ENCODE peak calls at places on chromosome 4, in nine cellular contexts. L is H9, J is NCI-H446, H is myocyte, W is foreskin keratinocyte, I is frontal cortex, N is adrenal gland, G is right atrium auricular region, Q is T-cell. F is an unnamed sample.
A peak's percentile ranks its signal among the peaks of the same experiment; 100 is the strongest.

GRCh38 chr4:109067509-109068205 is 234.8 kb downstream of the COL25A1 start:
- DNase-seq in H (peak; percentile 87), G (no peak), Q (no peak), W (no peak), L (no peak), J (no peak), N (no peak), I (no peak), F (no peak)

GRCh38 chr4:17492058-17492741 is 19.7 kb downstream of the QDPR start:
- DNase-seq in L (no peak), Q (no peak), I (no peak), N (peak; percentile 73), W (no peak), J (no peak), H (peak; percentile 33), G (no peak), F (no peak)

GRCh38 chr4:185991750-185992149 is 77.2 kb upstream of the TLR3 start:
- DNase-seq in H (no peak), L (no peak), N (no peak), Q (no peak), I (no peak), W (no peak), G (no peak), J (no peak), F (no peak)

GRCh38 chr4:141686929-141687328 is 50.5 kb downstream of the IL15 start:
- DNase-seq in Q (no peak), I (no peak), N (peak; percentile 62), J (no peak), W (no peak), G (no peak), H (peak; percentile 40), L (no peak), F (no peak)

GRCh38 chr4:129344058-129344457 is 248.1 kb downstream of the C4orf33 start:
- DNase-seq in H (peak; percentile 40), W (no peak), J (no peak), N (peak; percentile 55), L (no peak), I (peak; percentile 2), G (no peak), Q (no peak), F (no peak)

GRCh38 chr4:8441499-8442091 is 1.0 kb downstream of the TRMT44 start:
- DNase-seq in J (no peak), I (no peak), N (no peak), G (no peak), L (no peak), W (no peak), Q (no peak), H (no peak), F (no peak)

GRCh38 chr4:6875431-6875831 is 34.2 kb upstream of the TBC1D14 start:
- DNase-seq in Q (no peak), H (peak; percentile 79), L (no peak), W (no peak), I (no peak), J (no peak), G (no peak), N (peak; percentile 73), F (no peak)

GRCh38 chr4:2289955-2290333 is 28.0 kb upstream of the MXD4 start:
- DNase-seq in Q (no peak), J (no peak), L (no peak), I (no peak), W (no peak), H (no peak), N (peak; percentile 38), G (no peak), F (no peak)

GRCh38 chr4:104677122-104677521 is 182.4 kb upstream of the CXXC4 start:
- DNase-seq in N (peak; percentile 56), H (no peak), L (peak; percentile 25), J (peak; percentile 68), W (no peak), G (no peak), I (no peak), Q (no peak), F (no peak)

GRCh38 chr4:152050098-152050497 is 289.3 kb upstream of the GATB start:
- DNase-seq in G (no peak), L (no peak), H (no peak), Q (no peak), I (no peak), W (no peak), J (no peak), N (no peak), F (no peak)

GRCh38 chr4:152310223-152310622 is 225.7 kb downstream of the FBXW7 start:
- DNase-seq in I (no peak), Q (no peak), W (peak; percentile 72), J (no peak), H (peak; percentile 93), L (peak; percentile 30), N (no peak), G (no peak), F (no peak)

GRCh38 chr4:143587703-143588102 is 74.2 kb downstream of the SMARCA5 start:
- DNase-seq in Q (no peak), I (no peak), N (no peak), W (no peak), J (no peak), H (peak; percentile 3), L (no peak), G (no peak), F (no peak)

GRCh38 chr4:137650051-137650450 is 117.8 kb upstream of the PCDH18 start:
- DNase-seq in L (no peak), H (no peak), W (no peak), J (no peak), I (no peak), G (no peak), Q (no peak), N (no peak), F (no peak)

GRCh38 chr4:98110214-98110613 is 33.1 kb downstream of the STPG2 start:
- DNase-seq in N (no peak), L (no peak), J (no peak), Q (no peak), I (no peak), W (no peak), G (no peak), H (no peak), F (no peak)

GRCh38 chr4:184386271-184386781 is 88.0 kb downstream of the IRF2 start:
- DNase-seq in J (no peak), I (no peak), W (no peak), H (peak; percentile 60), Q (no peak), G (no peak), L (peak; percentile 81), N (peak; percentile 57), F (no peak)

GRCh38 chr4:24768006-24768405 is 27.4 kb upstream of the SOD3 start:
- DNase-seq in G (no peak), H (no peak), L (no peak), Q (no peak), J (no peak), W (no peak), I (no peak), N (no peak), F (no peak)

GRCh38 chr4:75630174-75630931 is at the start of gene CDKL2:
- DNase-seq in W (peak; percentile 63), N (peak; percentile 95), Q (peak; percentile 92), L (peak; percentile 95), G (peak; percentile 80), J (no peak), H (peak; percentile 67), I (peak; percentile 66), F (peak; percentile 88)

GRCh38 chr4:174215936-174216699 is 67.3 kb downstream of the FBXO8 start:
- DNase-seq in J (no peak), L (no peak), Q (no peak), I (no peak), N (no peak), W (no peak), H (no peak), G (no peak), F (no peak)